ENCODE peak calls at places on chromosomes 3 and 15, in five cellular contexts. O is PC-9, X is AG04450, H is endothelial cell, Q is WERI-Rb-1. Y is an unnamed sample.

GRCh38 chr3:2802429-2802828 is 307.7 kb downstream of the IL5RA start:
- DNase-seq in H (no peak), Q (no peak), X (no peak), O (no peak), Y (no peak)

GRCh38 chr3:109532257-109533216 is 195.2 kb upstream of the DPPA4 start:
- DNase-seq in X (peak), H (peak), O (peak), Q (peak), Y (no peak)

GRCh38 chr15:69003971-69004370 is 10.5 kb upstream of the NOX5 start:
- DNase-seq in O (no peak), H (no peak), Q (no peak), X (no peak), Y (no peak)

GRCh38 chr3:141651405-141651804 is 86.7 kb upstream of the RNF7 start:
- DNase-seq in Q (no peak), H (no peak), O (no peak), X (no peak), Y (no peak)

GRCh38 chr3:165210132-165210531 is 13.9 kb upstream of the SLITRK3 start:
- DNase-seq in H (no peak), X (no peak), O (no peak), Q (no peak), Y (no peak)

GRCh38 chr3:50213383-50213782 is 8.3 kb downstream of the SLC38A3 start:
- DNase-seq in O (no peak), X (no peak), H (no peak), Q (peak), Y (no peak)

GRCh38 chr15:45499426-45499825 is 23.1 kb downstream of the SLC30A4 start:
- DNase-seq in X (no peak), H (no peak), Q (no peak), O (no peak), Y (no peak)

GRCh38 chr15:90266485-90266884 is 1.0 kb downstream of the NGRN start:
- DNase-seq in H (no peak), Q (no peak), X (no peak), O (no peak), Y (no peak)

GRCh38 chr3:57065588-57065987 is 5.1 kb downstream of the SPATA12 start:
- DNase-seq in H (no peak), O (peak), X (no peak), Q (no peak), Y (no peak)
- TF ChIP-seq CTCF in H (no peak), O (no peak), X (no peak), Q (no peak), Y (no peak)

GRCh38 chr15:48858401-48858800 is 19.5 kb upstream of the EID1 start:
- DNase-seq in H (no peak), X (no peak), Q (no peak), O (peak), Y (no peak)

GRCh38 chr15:48856947-48857346 is 21.0 kb upstream of the EID1 start:
- DNase-seq in H (no peak), X (no peak), O (no peak), Q (no peak), Y (no peak)

GRCh38 chr15:48851956-48852355 is 26.0 kb upstream of the EID1 start:
- DNase-seq in O (no peak), X (no peak), H (no peak), Q (no peak), Y (no peak)

GRCh38 chr15:48859426-48859825 is 18.5 kb upstream of the EID1 start:
- DNase-seq in H (no peak), X (no peak), Q (no peak), O (no peak), Y (no peak)

GRCh38 chr15:48855501-48856440 is 22.2 kb upstream of the EID1 start:
- DNase-seq in X (no peak), H (peak), O (peak), Q (no peak), Y (no peak)
- TF ChIP-seq CTCF in X (peak), H (peak), O (peak), Q (peak), Y (peak)

GRCh38 chr3:42501681-42502428 is 588 bp upstream of the VIPR1 start:
- DNase-seq in Q (peak), O (peak), H (peak), X (no peak), Y (peak)
- TF ChIP-seq CTCF in Q (peak), O (no peak), H (peak), X (peak), Y (peak)

GRCh38 chr3:105366302-105367062 is at the start of gene ALCAM:
- DNase-seq in H (peak), Q (peak), O (peak), X (peak), Y (peak)
- TF ChIP-seq CTCF in H (no peak), Q (peak), O (peak), X (peak), Y (peak)

GRCh38 chr3:87298111-87298718 is 21.8 kb upstream of the POU1F1 start:
- DNase-seq in X (peak), O (no peak), Q (no peak), H (no peak), Y (no peak)
- TF ChIP-seq CTCF in X (peak), O (peak), Q (peak), H (peak), Y (peak)

DNA sequence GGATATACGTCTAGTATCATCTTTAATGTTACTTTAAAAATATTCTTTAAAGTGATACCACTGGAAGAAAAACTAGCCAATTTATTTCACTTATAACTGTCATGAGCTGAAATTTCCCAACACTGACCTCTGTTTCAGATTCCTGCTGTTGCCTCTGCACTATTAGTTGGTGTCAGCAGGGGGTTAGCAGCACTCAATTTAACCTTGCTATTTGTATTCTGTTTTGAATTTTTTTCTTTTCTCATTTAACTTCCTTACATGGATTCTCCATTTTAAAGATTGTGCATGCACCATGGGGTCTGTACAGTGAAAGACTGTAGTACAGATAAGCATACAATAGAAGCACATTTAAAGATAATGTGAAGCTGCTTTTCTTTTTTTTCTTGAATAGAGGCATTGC is 169.2 kb downstream of the UBE2E2 start:
- DNase-seq in O (no peak), X (no peak), Q (no peak), H (no peak), Y (no peak)
- TF ChIP-seq CTCF in O (no peak), X (no peak), Q (no peak), H (no peak), Y (peak)

Y was measured in right lobe of liver.